ENCODE peak calls at places on chromosomes 5 and 9, in six cellular contexts. One of them, this sample, is unnamed.

GRCh38 chr9:93950619-93951601 is 4.2 kb downstream of the BARX1 start:
- DNase-seq in stimulated activated CD8-positive, alpha-beta memory T cell treated with anti-CD3 and anti-CD28 coated beads, Interleukin-15, amount 100 ng/mL, for 4 hours: no peak
- DNase-seq in activated T-cell treated with anti-CD3 and anti-CD28 coated beads, Interleukin-2, amount 50 U/mL, for 48 hours: peak
- DNase-seq in mucosa of gallbladder: no peak
- DNase-seq in NCI-H2029: no peak
- DNase-seq in midbrain: no peak
- DNase-seq in this sample: no peak

GRCh38 chr5:96616801-96617200 is 45.4 kb upstream of the CAST start:
- DNase-seq in midbrain: no peak
- DNase-seq in stimulated activated CD8-positive, alpha-beta memory T cell treated with anti-CD3 and anti-CD28 coated beads, Interleukin-15, amount 100 ng/mL, for 4 hours: no peak
- DNase-seq in activated T-cell treated with anti-CD3 and anti-CD28 coated beads, Interleukin-2, amount 50 U/mL, for 48 hours: no peak
- DNase-seq in NCI-H2029: no peak
- DNase-seq in mucosa of gallbladder: no peak
- DNase-seq in this sample: no peak

GRCh38 chr5:35158627-35159369 is 71.5 kb downstream of the PRLR start:
- DNase-seq in midbrain: no peak
- DNase-seq in mucosa of gallbladder: no peak
- DNase-seq in stimulated activated CD8-positive, alpha-beta memory T cell treated with anti-CD3 and anti-CD28 coated beads, Interleukin-15, amount 100 ng/mL, for 4 hours: no peak
- DNase-seq in NCI-H2029: no peak
- DNase-seq in activated T-cell treated with anti-CD3 and anti-CD28 coated beads, Interleukin-2, amount 50 U/mL, for 48 hours: no peak
- DNase-seq in this sample: no peak

GRCh38 chr9:85213650-85214607 is 527.8 kb downstream of the AGTPBP1 start:
- DNase-seq in midbrain: no peak
- DNase-seq in activated T-cell treated with anti-CD3 and anti-CD28 coated beads, Interleukin-2, amount 50 U/mL, for 48 hours: no peak
- DNase-seq in NCI-H2029: no peak
- DNase-seq in mucosa of gallbladder: no peak
- DNase-seq in stimulated activated CD8-positive, alpha-beta memory T cell treated with anti-CD3 and anti-CD28 coated beads, Interleukin-15, amount 100 ng/mL, for 4 hours: no peak
- DNase-seq in this sample: no peak

GRCh38 chr9:37255944-37256862 is 135.8 kb downstream of the ZCCHC7 start:
- DNase-seq in activated T-cell treated with anti-CD3 and anti-CD28 coated beads, Interleukin-2, amount 50 U/mL, for 48 hours: no peak
- DNase-seq in mucosa of gallbladder: no peak
- DNase-seq in NCI-H2029: no peak
- DNase-seq in stimulated activated CD8-positive, alpha-beta memory T cell treated with anti-CD3 and anti-CD28 coated beads, Interleukin-15, amount 100 ng/mL, for 4 hours: no peak
- DNase-seq in midbrain: no peak
- DNase-seq in this sample: no peak

GRCh38 chr9:112913326-112913725 is 22.6 kb upstream of the SLC46A2 start:
- DNase-seq in midbrain: no peak
- DNase-seq in NCI-H2029: no peak
- DNase-seq in mucosa of gallbladder: no peak
- DNase-seq in stimulated activated CD8-positive, alpha-beta memory T cell treated with anti-CD3 and anti-CD28 coated beads, Interleukin-15, amount 100 ng/mL, for 4 hours: no peak
- DNase-seq in activated T-cell treated with anti-CD3 and anti-CD28 coated beads, Interleukin-2, amount 50 U/mL, for 48 hours: no peak
- DNase-seq in this sample: no peak

GRCh38 chr5:98510111-98510510 is 263.4 kb upstream of the RGMB start:
- DNase-seq in midbrain: peak
- DNase-seq in activated T-cell treated with anti-CD3 and anti-CD28 coated beads, Interleukin-2, amount 50 U/mL, for 48 hours: no peak
- DNase-seq in stimulated activated CD8-positive, alpha-beta memory T cell treated with anti-CD3 and anti-CD28 coated beads, Interleukin-15, amount 100 ng/mL, for 4 hours: no peak
- DNase-seq in NCI-H2029: no peak
- DNase-seq in mucosa of gallbladder: no peak
- DNase-seq in this sample: no peak

GRCh38 chr9:109906766-109907382 is 126.9 kb downstream of the PALM2AKAP2 start:
- DNase-seq in activated T-cell treated with anti-CD3 and anti-CD28 coated beads, Interleukin-2, amount 50 U/mL, for 48 hours: no peak
- DNase-seq in stimulated activated CD8-positive, alpha-beta memory T cell treated with anti-CD3 and anti-CD28 coated beads, Interleukin-15, amount 100 ng/mL, for 4 hours: no peak
- DNase-seq in mucosa of gallbladder: no peak
- DNase-seq in midbrain: peak
- DNase-seq in NCI-H2029: no peak
- DNase-seq in this sample: no peak

GRCh38 chr5:107553063-107553676 is 117.6 kb downstream of the EFNA5 start:
- DNase-seq in NCI-H2029: no peak
- DNase-seq in stimulated activated CD8-positive, alpha-beta memory T cell treated with anti-CD3 and anti-CD28 coated beads, Interleukin-15, amount 100 ng/mL, for 4 hours: no peak
- DNase-seq in midbrain: no peak
- DNase-seq in activated T-cell treated with anti-CD3 and anti-CD28 coated beads, Interleukin-2, amount 50 U/mL, for 48 hours: no peak
- DNase-seq in mucosa of gallbladder: no peak
- DNase-seq in this sample: no peak

GRCh38 chr9:87725900-87726709 is at the start of gene CTSL:
- DNase-seq in NCI-H2029: peak
- DNase-seq in activated T-cell treated with anti-CD3 and anti-CD28 coated beads, Interleukin-2, amount 50 U/mL, for 48 hours: peak
- DNase-seq in midbrain: peak
- DNase-seq in mucosa of gallbladder: peak
- DNase-seq in stimulated activated CD8-positive, alpha-beta memory T cell treated with anti-CD3 and anti-CD28 coated beads, Interleukin-15, amount 100 ng/mL, for 4 hours: no peak
- DNase-seq in this sample: peak

GRCh38 chr5:97629281-97629680 is 446.2 kb upstream of the RIOK2 start:
- DNase-seq in mucosa of gallbladder: peak
- DNase-seq in NCI-H2029: no peak
- DNase-seq in activated T-cell treated with anti-CD3 and anti-CD28 coated beads, Interleukin-2, amount 50 U/mL, for 48 hours: no peak
- DNase-seq in midbrain: no peak
- DNase-seq in stimulated activated CD8-positive, alpha-beta memory T cell treated with anti-CD3 and anti-CD28 coated beads, Interleukin-15, amount 100 ng/mL, for 4 hours: no peak
- DNase-seq in this sample: no peak

GRCh38 chr5:131766689-131767088 is 30.1 kb downstream of the FNIP1 start:
- DNase-seq in mucosa of gallbladder: no peak
- DNase-seq in midbrain: no peak
- DNase-seq in stimulated activated CD8-positive, alpha-beta memory T cell treated with anti-CD3 and anti-CD28 coated beads, Interleukin-15, amount 100 ng/mL, for 4 hours: no peak
- DNase-seq in activated T-cell treated with anti-CD3 and anti-CD28 coated beads, Interleukin-2, amount 50 U/mL, for 48 hours: no peak
- DNase-seq in NCI-H2029: no peak
- DNase-seq in this sample: no peak

GRCh38 chr9:92770005-92770995 is 5.7 kb upstream of the BICD2 start:
- DNase-seq in NCI-H2029: no peak
- DNase-seq in midbrain: no peak
- DNase-seq in mucosa of gallbladder: no peak
- DNase-seq in stimulated activated CD8-positive, alpha-beta memory T cell treated with anti-CD3 and anti-CD28 coated beads, Interleukin-15, amount 100 ng/mL, for 4 hours: no peak
- DNase-seq in activated T-cell treated with anti-CD3 and anti-CD28 coated beads, Interleukin-2, amount 50 U/mL, for 48 hours: no peak
- DNase-seq in this sample: no peak

GRCh38 chr9:95938724-95939123 is 63.2 kb downstream of the ERCC6L2 start:
- DNase-seq in NCI-H2029: no peak
- DNase-seq in stimulated activated CD8-positive, alpha-beta memory T cell treated with anti-CD3 and anti-CD28 coated beads, Interleukin-15, amount 100 ng/mL, for 4 hours: no peak
- DNase-seq in activated T-cell treated with anti-CD3 and anti-CD28 coated beads, Interleukin-2, amount 50 U/mL, for 48 hours: no peak
- DNase-seq in midbrain: no peak
- DNase-seq in mucosa of gallbladder: no peak
- DNase-seq in this sample: no peak

GRCh38 chr9:87640385-87640795 is 85.5 kb upstream of the CTSL start:
- DNase-seq in NCI-H2029: peak
- DNase-seq in midbrain: no peak
- DNase-seq in stimulated activated CD8-positive, alpha-beta memory T cell treated with anti-CD3 and anti-CD28 coated beads, Interleukin-15, amount 100 ng/mL, for 4 hours: no peak
- DNase-seq in activated T-cell treated with anti-CD3 and anti-CD28 coated beads, Interleukin-2, amount 50 U/mL, for 48 hours: no peak
- DNase-seq in mucosa of gallbladder: peak
- DNase-seq in this sample: no peak

GRCh38 chr5:1751864-1752822 is 47.5 kb downstream of the MRPL36 start:
- DNase-seq in mucosa of gallbladder: no peak
- DNase-seq in activated T-cell treated with anti-CD3 and anti-CD28 coated beads, Interleukin-2, amount 50 U/mL, for 48 hours: no peak
- DNase-seq in midbrain: no peak
- DNase-seq in NCI-H2029: no peak
- DNase-seq in stimulated activated CD8-positive, alpha-beta memory T cell treated with anti-CD3 and anti-CD28 coated beads, Interleukin-15, amount 100 ng/mL, for 4 hours: no peak
- DNase-seq in this sample: no peak

GRCh38 chr9:120713257-120714087 is 798 bp downstream of the MEGF9 start:
- DNase-seq in midbrain: peak
- DNase-seq in mucosa of gallbladder: no peak
- DNase-seq in stimulated activated CD8-positive, alpha-beta memory T cell treated with anti-CD3 and anti-CD28 coated beads, Interleukin-15, amount 100 ng/mL, for 4 hours: no peak
- DNase-seq in NCI-H2029: no peak
- DNase-seq in activated T-cell treated with anti-CD3 and anti-CD28 coated beads, Interleukin-2, amount 50 U/mL, for 48 hours: peak
- DNase-seq in this sample: no peak

GRCh38 chr9:98709968-98710965 is 1.5 kb upstream of the GABBR2 start:
- DNase-seq in stimulated activated CD8-positive, alpha-beta memory T cell treated with anti-CD3 and anti-CD28 coated beads, Interleukin-15, amount 100 ng/mL, for 4 hours: no peak
- DNase-seq in NCI-H2029: no peak
- DNase-seq in midbrain: no peak
- DNase-seq in mucosa of gallbladder: no peak
- DNase-seq in activated T-cell treated with anti-CD3 and anti-CD28 coated beads, Interleukin-2, amount 50 U/mL, for 48 hours: no peak
- DNase-seq in this sample: no peak

GRCh38 chr5:53930457-53930856 is 370.0 kb downstream of the NDUFS4 start:
- DNase-seq in activated T-cell treated with anti-CD3 and anti-CD28 coated beads, Interleukin-2, amount 50 U/mL, for 48 hours: no peak
- DNase-seq in midbrain: no peak
- DNase-seq in NCI-H2029: no peak
- DNase-seq in mucosa of gallbladder: no peak
- DNase-seq in stimulated activated CD8-positive, alpha-beta memory T cell treated with anti-CD3 and anti-CD28 coated beads, Interleukin-15, amount 100 ng/mL, for 4 hours: no peak
- DNase-seq in this sample: no peak

GRCh38 chr5:67639311-67639710 is 442.7 kb upstream of the CD180 start:
- DNase-seq in stimulated activated CD8-positive, alpha-beta memory T cell treated with anti-CD3 and anti-CD28 coated beads, Interleukin-15, amount 100 ng/mL, for 4 hours: no peak
- DNase-seq in activated T-cell treated with anti-CD3 and anti-CD28 coated beads, Interleukin-2, amount 50 U/mL, for 48 hours: no peak
- DNase-seq in NCI-H2029: no peak
- DNase-seq in midbrain: no peak
- DNase-seq in mucosa of gallbladder: no peak
- DNase-seq in this sample: no peak

GRCh38 chr5:135238622-135239460 is 160.2 kb downstream of the MACROH2A1 start:
- DNase-seq in midbrain: no peak
- DNase-seq in activated T-cell treated with anti-CD3 and anti-CD28 coated beads, Interleukin-2, amount 50 U/mL, for 48 hours: peak
- DNase-seq in stimulated activated CD8-positive, alpha-beta memory T cell treated with anti-CD3 and anti-CD28 coated beads, Interleukin-15, amount 100 ng/mL, for 4 hours: no peak
- DNase-seq in mucosa of gallbladder: no peak
- DNase-seq in NCI-H2029: no peak
- DNase-seq in this sample: no peak

GRCh38 chr5:74543162-74543995 is 97.1 kb downstream of the ENC1 start:
- DNase-seq in midbrain: no peak
- DNase-seq in stimulated activated CD8-positive, alpha-beta memory T cell treated with anti-CD3 and anti-CD28 coated beads, Interleukin-15, amount 100 ng/mL, for 4 hours: no peak
- DNase-seq in mucosa of gallbladder: no peak
- DNase-seq in NCI-H2029: no peak
- DNase-seq in activated T-cell treated with anti-CD3 and anti-CD28 coated beads, Interleukin-2, amount 50 U/mL, for 48 hours: no peak
- DNase-seq in this sample: peak

GRCh38 chr5:54212331-54212730 is 98.0 kb downstream of the ARL15 start:
- DNase-seq in stimulated activated CD8-positive, alpha-beta memory T cell treated with anti-CD3 and anti-CD28 coated beads, Interleukin-15, amount 100 ng/mL, for 4 hours: no peak
- DNase-seq in mucosa of gallbladder: no peak
- DNase-seq in midbrain: no peak
- DNase-seq in activated T-cell treated with anti-CD3 and anti-CD28 coated beads, Interleukin-2, amount 50 U/mL, for 48 hours: no peak
- DNase-seq in NCI-H2029: no peak
- DNase-seq in this sample: no peak

GRCh38 chr5:157651623-157652376 is 438 bp downstream of the SOX30 start:
- DNase-seq in stimulated activated CD8-positive, alpha-beta memory T cell treated with anti-CD3 and anti-CD28 coated beads, Interleukin-15, amount 100 ng/mL, for 4 hours: peak
- DNase-seq in midbrain: no peak
- DNase-seq in activated T-cell treated with anti-CD3 and anti-CD28 coated beads, Interleukin-2, amount 50 U/mL, for 48 hours: peak
- DNase-seq in mucosa of gallbladder: peak
- DNase-seq in NCI-H2029: peak
- DNase-seq in this sample: peak

GRCh38 chr9:129428890-129429577 is 191.9 kb downstream of the C9orf50 start:
- DNase-seq in mucosa of gallbladder: no peak
- DNase-seq in activated T-cell treated with anti-CD3 and anti-CD28 coated beads, Interleukin-2, amount 50 U/mL, for 48 hours: no peak
- DNase-seq in stimulated activated CD8-positive, alpha-beta memory T cell treated with anti-CD3 and anti-CD28 coated beads, Interleukin-15, amount 100 ng/mL, for 4 hours: no peak
- DNase-seq in midbrain: no peak
- DNase-seq in NCI-H2029: no peak
- DNase-seq in this sample: no peak

GRCh38 chr9:14165376-14166035 is 148.4 kb downstream of the NFIB start:
- DNase-seq in midbrain: no peak
- DNase-seq in NCI-H2029: no peak
- DNase-seq in activated T-cell treated with anti-CD3 and anti-CD28 coated beads, Interleukin-2, amount 50 U/mL, for 48 hours: no peak
- DNase-seq in mucosa of gallbladder: no peak
- DNase-seq in stimulated activated CD8-positive, alpha-beta memory T cell treated with anti-CD3 and anti-CD28 coated beads, Interleukin-15, amount 100 ng/mL, for 4 hours: no peak
- DNase-seq in this sample: peak

This sample was measured in NCI-H510A.